ENCODE peak calls at places on chromosomes 1 and 21, in seven cellular contexts. R is heart right ventricle, M is AG09319, W is NCI-H460, I is mammary epithelial cell, J is NCI-H1092, D is A172. X is an unnamed sample.

GRCh38 chr1:93670141-93670540 is 11.5 kb downstream of the BCAR3 start:
- DNase-seq in R (no peak), M (peak; percentile 72), W (no peak), I (peak; percentile 82), J (no peak), D (peak; percentile 87), X (no peak)

GRCh38 chr1:235835226-235835625 is 31.5 kb downstream of the LYST start:
- DNase-seq in R (no peak), M (peak; percentile 22), W (no peak), I (no peak), J (no peak), D (peak; percentile 62), X (peak; percentile 50)

GRCh38 chr1:109201123-109201703 is 12.5 kb upstream of the SARS1 start:
- DNase-seq in R (no peak), M (peak; percentile 50), W (peak; percentile 38), I (peak; percentile 93), J (no peak), D (peak; percentile 71), X (peak; percentile 52)

GRCh38 chr1:215636258-215636965 is 69.3 kb downstream of the KCTD3 start:
- DNase-seq in R (no peak), M (peak; percentile 81), W (no peak), I (no peak), J (no peak), D (no peak), X (no peak)

GRCh38 chr1:179017383-179018326 is 8.0 kb upstream of the FAM20B start:
- DNase-seq in R (no peak), M (no peak), W (peak; percentile 39), I (peak; percentile 68), J (no peak), D (peak; percentile 69), X (peak; percentile 37)

GRCh38 chr21:42777757-42778344 is 101.5 kb downstream of the WDR4 start:
- DNase-seq in R (no peak), M (no peak), W (no peak), I (no peak), J (no peak), D (no peak), X (no peak)

GRCh38 chr1:33248244-33248643 is 8.0 kb upstream of the ZNF362 start:
- DNase-seq in R (no peak), M (no peak), W (no peak), I (peak; percentile 29), J (no peak), D (no peak), X (no peak)

GRCh38 chr1:7786785-7787184 is 2.7 kb downstream of the PER3 start:
- DNase-seq in R (no peak), M (no peak), W (no peak), I (no peak), J (no peak), D (no peak), X (no peak)

GRCh38 chr21:44082648-44083436 is 24.4 kb upstream of the PWP2 start:
- DNase-seq in R (no peak), M (no peak), W (no peak), I (peak; percentile 54), J (no peak), D (no peak), X (no peak)

GRCh38 chr1:70874063-70874462 is 173.6 kb downstream of the PTGER3 start:
- DNase-seq in R (no peak), M (no peak), W (no peak), I (no peak), J (no peak), D (no peak), X (no peak)

GRCh38 chr1:27382950-27383627 is at the start of gene CD164L2:
- DNase-seq in R (no peak), M (no peak), W (no peak), I (peak; percentile 54), J (no peak), D (no peak), X (no peak)

GRCh38 chr1:236081546-236082227 is 16.8 kb upstream of the NID1 start:
- DNase-seq in R (no peak), M (no peak), W (no peak), I (peak; percentile 15), J (no peak), D (no peak), X (no peak)

GRCh38 chr1:227899820-227900449 is 47.8 kb downstream of the WNT9A start:
- DNase-seq in R (peak; percentile 5), M (no peak), W (no peak), I (no peak), J (no peak), D (no peak), X (no peak)

GRCh38 chr1:48552420-48552819 is 80.4 kb upstream of the SPATA6 start:
- DNase-seq in R (no peak), M (no peak), W (no peak), I (peak; percentile 37), J (no peak), D (no peak), X (peak; percentile 42)

GRCh38 chr1:18874600-18874999 is 15.1 kb upstream of the TAS1R2 start:
- DNase-seq in R (no peak), M (no peak), W (no peak), I (no peak), J (no peak), D (no peak), X (no peak)

GRCh38 chr21:17454315-17455027 is 58.4 kb upstream of the CXADR start:
- DNase-seq in R (no peak), M (peak; percentile 52), W (peak; percentile 82), I (peak; percentile 88), J (no peak), D (peak; percentile 97), X (peak; percentile 97)

GRCh38 chr1:190124068-190124467 is 353.6 kb downstream of the BRINP3 start:
- DNase-seq in R (no peak), M (no peak), W (peak; percentile 7), I (no peak), J (no peak), D (no peak), X (no peak)

GRCh38 chr1:65772607-65773006 is 20.1 kb upstream of the PDE4B start:
- DNase-seq in R (no peak), M (no peak), W (no peak), I (no peak), J (no peak), D (no peak), X (no peak)

GRCh38 chr21:24941316-24942185 is 665.7 kb downstream of the MRPL39 start:
- DNase-seq in R (no peak), M (no peak), W (no peak), I (no peak), J (peak; percentile 6), D (peak; percentile 72), X (no peak)

GRCh38 chr1:48246727-48247126 is 24.2 kb downstream of the SLC5A9 start:
- DNase-seq in R (peak; percentile 52), M (no peak), W (no peak), I (no peak), J (peak; percentile 6), D (no peak), X (no peak)

GRCh38 chr1:101025283-101025679 is 303 bp downstream of the DPH5 start:
- DNase-seq in R (no peak), M (no peak), W (no peak), I (no peak), J (no peak), D (no peak), X (peak; percentile 26)

GRCh38 chr21:31509108-31510017 is 150.1 kb upstream of the SOD1 start:
- DNase-seq in R (no peak), M (no peak), W (peak; percentile 31), I (peak; percentile 48), J (no peak), D (peak; percentile 90), X (no peak)

GRCh38 chr1:49197081-49197480 is 420.4 kb upstream of the BEND5 start:
- DNase-seq in R (no peak), M (no peak), W (no peak), I (peak; percentile 55), J (no peak), D (no peak), X (no peak)

GRCh38 chr21:42843021-42843420 is 36.3 kb downstream of the WDR4 start:
- DNase-seq in R (no peak), M (no peak), W (no peak), I (no peak), J (no peak), D (no peak), X (no peak)

GRCh38 chr21:15023782-15024181 is 41.0 kb downstream of the NRIP1 start:
- DNase-seq in R (no peak), M (no peak), W (peak; percentile 54), I (no peak), J (no peak), D (no peak), X (no peak)

GRCh38 chr1:116486424-116486823 is 84.4 kb downstream of the CD58 start:
- DNase-seq in R (no peak), M (peak; percentile 37), W (no peak), I (peak; percentile 53), J (no peak), D (peak; percentile 75), X (no peak)

GRCh38 chr1:105260018-105260417 is 1510.3 kb downstream of the AMY1C start:
- DNase-seq in R (no peak), M (no peak), W (no peak), I (no peak), J (no peak), D (no peak), X (no peak)

GRCh38 chr1:242212401-242212800 is 213.5 kb upstream of the MAP1LC3C start:
- DNase-seq in R (no peak), M (no peak), W (no peak), I (no peak), J (no peak), D (no peak), X (no peak)

GRCh38 chr21:45219517-45219916 is 68.2 kb downstream of the POFUT2 start:
- DNase-seq in R (no peak), M (no peak), W (no peak), I (no peak), J (no peak), D (no peak), X (no peak)

GRCh38 chr1:36098650-36099365 is 10.1 kb downstream of the ADPRS start:
- DNase-seq in R (no peak), M (no peak), W (no peak), I (no peak), J (no peak), D (no peak), X (no peak)

GRCh38 chr1:172144445-172145060 is 275.9 kb upstream of the C1orf105 start:
- DNase-seq in R (peak; percentile 67), M (peak; percentile 98), W (no peak), I (no peak), J (no peak), D (peak; percentile 70), X (no peak)

GRCh38 chr1:117054068-117054467 is 6.1 kb upstream of the TTF2 start:
- DNase-seq in R (no peak), M (no peak), W (no peak), I (no peak), J (no peak), D (no peak), X (no peak)

GRCh38 chr21:30590297-30590696 is at the start of gene KRTAP22-2:
- DNase-seq in R (no peak), M (no peak), W (no peak), I (no peak), J (no peak), D (no peak), X (peak; percentile 23)

GRCh38 chr1:116325922-116326321 is 47.1 kb upstream of the ATP1A1 start:
- DNase-seq in R (no peak), M (no peak), W (no peak), I (no peak), J (no peak), D (no peak), X (no peak)

GRCh38 chr1:43671626-43672330 is 21.8 kb downstream of the KDM4A start:
- DNase-seq in R (no peak), M (peak; percentile 36), W (no peak), I (peak; percentile 61), J (no peak), D (no peak), X (no peak)

GRCh38 chr1:165069829-165070228 is 286.7 kb downstream of the LMX1A start:
- DNase-seq in R (no peak), M (no peak), W (no peak), I (no peak), J (peak; percentile 33), D (no peak), X (no peak)

GRCh38 chr1:32247983-32248889 is 1.2 kb downstream of the FAM167B start:
- DNase-seq in R (peak; percentile 88), M (no peak), W (peak; percentile 52), I (peak; percentile 65), J (peak; percentile 85), D (peak; percentile 53), X (peak; percentile 13)